ENCODE peak calls at places on chromosome 14, in ten cellular contexts. V, T, K, R, Y, J, A, D, O and I are unnamed samples.

GRCh38 chr14:99503848-99504453 is 22.7 kb downstream of the CCNK start:
- DNase-seq in V (no peak), T (no peak), K (no peak), R (no peak), Y (no peak), J (no peak), A (no peak), D (no peak), O (no peak), I (no peak)

GRCh38 chr14:101491841-101492240 is 69.5 kb upstream of the DIO3 start:
- DNase-seq in V (no peak), T (peak; percentile 65), K (no peak), R (no peak), Y (no peak), J (no peak), A (no peak), D (no peak), O (no peak), I (no peak)

GRCh38 chr14:81565441-81566290 is 32.0 kb upstream of the SEL1L start:
- DNase-seq in V (no peak), T (peak; percentile 22), K (no peak), R (peak; percentile 5), Y (no peak), J (peak; percentile 41), A (no peak), D (no peak), O (no peak), I (no peak)

GRCh38 chr14:50928002-50928635 is 16.2 kb downstream of the PYGL start:
- DNase-seq in V (no peak), T (no peak), K (no peak), R (no peak), Y (no peak), J (peak; percentile 90), A (no peak), D (no peak), O (peak; percentile 97), I (peak; percentile 77)

GRCh38 chr14:77123381-77124344 is 17.9 kb downstream of the ZDHHC22 start:
- DNase-seq in V (no peak), T (peak; percentile 42), K (no peak), R (no peak), Y (no peak), J (no peak), A (no peak), D (no peak), O (no peak), I (no peak)

GRCh38 chr14:29056167-29056566 is 289.6 kb downstream of the FOXG1 start:
- DNase-seq in V (no peak), T (no peak), K (no peak), R (no peak), Y (no peak), J (no peak), A (no peak), D (no peak), O (no peak), I (no peak)

GRCh38 chr14:104887623-104888488 is 22.8 kb downstream of the CEP170B start:
- DNase-seq in V (no peak), T (peak; percentile 79), K (no peak), R (no peak), Y (peak; percentile 1), J (no peak), A (no peak), D (no peak), O (no peak), I (no peak)

GRCh38 chr14:99688210-99688581 is 4.1 kb downstream of the CYP46A1 start:
- DNase-seq in V (no peak), T (no peak), K (no peak), R (no peak), Y (no peak), J (no peak), A (no peak), D (no peak), O (no peak), I (no peak)

GRCh38 chr14:30369531-30370180 is 189.3 kb upstream of the G2E3 start:
- DNase-seq in V (no peak), T (no peak), K (no peak), R (no peak), Y (no peak), J (no peak), A (no peak), D (no peak), O (no peak), I (no peak)

GRCh38 chr14:61184117-61184516 is 97.0 kb downstream of the TMEM30B start:
- DNase-seq in V (no peak), T (peak; percentile 82), K (no peak), R (peak; percentile 72), Y (no peak), J (peak; percentile 78), A (no peak), D (no peak), O (peak; percentile 66), I (peak; percentile 67)

GRCh38 chr14:99596071-99596627 is 7.9 kb downstream of the CCDC85C start:
- DNase-seq in V (no peak), T (peak; percentile 79), K (no peak), R (no peak), Y (no peak), J (no peak), A (no peak), D (no peak), O (no peak), I (no peak)

GRCh38 chr14:98999345-98999744 is 272.7 kb downstream of the BCL11B start:
- DNase-seq in V (no peak), T (no peak), K (no peak), R (no peak), Y (no peak), J (no peak), A (no peak), D (no peak), O (no peak), I (no peak)

GRCh38 chr14:49545071-49545470 is 41.1 kb downstream of the RPS29 start:
- DNase-seq in V (no peak), T (no peak), K (no peak), R (no peak), Y (no peak), J (no peak), A (no peak), D (no peak), O (no peak), I (no peak)

GRCh38 chr14:34711808-34712712 is 2.3 kb downstream of the CFL2 start:
- DNase-seq in V (no peak), T (peak; percentile 88), K (no peak), R (no peak), Y (no peak), J (no peak), A (no peak), D (no peak), O (no peak), I (peak; percentile 59)

GRCh38 chr14:52455291-52456088 is 96.8 kb downstream of the TXNDC16 start:
- DNase-seq in V (no peak), T (peak; percentile 27), K (no peak), R (peak; percentile 41), Y (no peak), J (peak; percentile 20), A (no peak), D (no peak), O (peak; percentile 58), I (peak; percentile 37)

GRCh38 chr14:56794088-56794556 is 16.2 kb downstream of the OTX2 start:
- DNase-seq in V (no peak), T (no peak), K (no peak), R (no peak), Y (no peak), J (no peak), A (no peak), D (no peak), O (no peak), I (no peak)

GRCh38 chr14:104094056-104094708 is 8.7 kb downstream of the ASPG start:
- DNase-seq in V (no peak), T (no peak), K (no peak), R (no peak), Y (no peak), J (no peak), A (no peak), D (no peak), O (no peak), I (no peak)

GRCh38 chr14:95496690-95497241 is 19.7 kb downstream of the SYNE3 start:
- DNase-seq in V (no peak), T (peak; percentile 82), K (no peak), R (no peak), Y (no peak), J (peak; percentile 44), A (no peak), D (no peak), O (no peak), I (peak; percentile 64)

GRCh38 chr14:61476737-61477410 is 155.5 kb downstream of the PRKCH start:
- DNase-seq in V (peak; percentile 93), T (peak; percentile 82), K (no peak), R (peak; percentile 97), Y (no peak), J (peak; percentile 31), A (no peak), D (no peak), O (peak; percentile 95), I (peak; percentile 93)

GRCh38 chr14:33564774-33565630 is 385.9 kb downstream of the EGLN3 start:
- DNase-seq in V (no peak), T (no peak), K (no peak), R (peak; percentile 85), Y (no peak), J (no peak), A (no peak), D (no peak), O (no peak), I (no peak)

GRCh38 chr14:22570132-22570949 is 18.7 kb downstream of the DAD1 start:
- DNase-seq in V (peak; percentile 96), T (no peak), K (peak; percentile 63), R (peak; percentile 70), Y (peak; percentile 63), J (peak; percentile 75), A (peak; percentile 62), D (peak; percentile 6), O (no peak), I (peak; percentile 56)

GRCh38 chr14:90556666-90557450 is 160.0 kb downstream of the CALM1 start:
- DNase-seq in V (no peak), T (no peak), K (no peak), R (no peak), Y (no peak), J (no peak), A (no peak), D (no peak), O (no peak), I (no peak)

GRCh38 chr14:64891839-64892375 is 12.2 kb upstream of the SPTB start:
- DNase-seq in V (peak; percentile 59), T (no peak), K (no peak), R (peak; percentile 68), Y (no peak), J (peak; percentile 61), A (no peak), D (peak; percentile 25), O (peak; percentile 42), I (peak; percentile 41)

GRCh38 chr14:24576178-24576577 is at the start of gene CTSG:
- DNase-seq in V (no peak), T (no peak), K (no peak), R (no peak), Y (no peak), J (no peak), A (no peak), D (no peak), O (no peak), I (no peak)

GRCh38 chr14:74906923-74907620 is 16.0 kb downstream of the RPS6KL1 start:
- DNase-seq in V (no peak), T (peak; percentile 58), K (no peak), R (no peak), Y (no peak), J (no peak), A (no peak), D (no peak), O (no peak), I (no peak)

GRCh38 chr14:63624701-63625100 is 17.0 kb downstream of the WDR89 start:
- DNase-seq in V (no peak), T (no peak), K (no peak), R (no peak), Y (no peak), J (no peak), A (no peak), D (no peak), O (no peak), I (no peak)

GRCh38 chr14:66503532-66503931 is 4.4 kb upstream of the GPHN start:
- DNase-seq in V (no peak), T (no peak), K (no peak), R (peak; percentile 32), Y (no peak), J (no peak), A (no peak), D (no peak), O (no peak), I (no peak)